ENCODE peak calls at places on chromosomes 2 and 18, in eight cellular contexts. V is activated B cell treated with CpG ODN at 0.5 μM for 24 hours, H is left lung, J is neural progenitor cell, U is pancreas, D is brain microvascular endothelial cell, A is AG04449, X is body of pancreas. W is an unnamed sample.

GRCh38 chr2:145987797-145988196 is 1467.9 kb upstream of the ZEB2 start:
- DNase-seq in V (no peak), H (no peak), J (no peak), U (no peak), D (no peak), A (no peak), X (no peak), W (no peak)

GRCh38 chr2:203025592-203025991 is 10.9 kb downstream of the NBEAL1 start:
- DNase-seq in V (no peak), H (no peak), J (no peak), U (no peak), D (no peak), A (no peak), X (no peak), W (no peak)

GRCh38 chr2:37585295-37585908 is 86.0 kb downstream of the CDC42EP3 start:
- DNase-seq in V (no peak), H (peak), J (no peak), U (peak), D (no peak), A (no peak), X (peak), W (no peak)

GRCh38 chr2:126656311-126657145 is 570 bp downstream of the GYPC start:
- DNase-seq in V (peak), H (no peak), J (peak), U (peak), D (peak), A (no peak), X (peak), W (no peak)

GRCh38 chr2:101699939-101700442 is 2.5 kb downstream of the MAP4K4 start:
- DNase-seq in V (no peak), H (no peak), J (no peak), U (no peak), D (no peak), A (no peak), X (no peak), W (no peak)

GRCh38 chr2:121778736-121779487 is 23.5 kb downstream of the TSN start:
- DNase-seq in V (no peak), H (no peak), J (no peak), U (no peak), D (no peak), A (no peak), X (no peak), W (no peak)

GRCh38 chr2:33411765-33412164 is 64.7 kb upstream of the RASGRP3 start:
- DNase-seq in V (no peak), H (no peak), J (no peak), U (no peak), D (peak), A (peak), X (no peak), W (no peak)

GRCh38 chr2:220215785-220216184 is 588.4 kb downstream of the SLC4A3 start:
- DNase-seq in V (no peak), H (no peak), J (no peak), U (no peak), D (no peak), A (no peak), X (no peak), W (no peak)

GRCh38 chr18:74793746-74794145 is 196.1 kb downstream of the ZNF407 start:
- DNase-seq in V (no peak), H (no peak), J (no peak), U (no peak), D (no peak), A (no peak), X (no peak), W (no peak)

GRCh38 chr2:196113061-196113974 is 44.7 kb upstream of the DNAH7 start:
- DNase-seq in V (no peak), H (no peak), J (peak), U (no peak), D (peak), A (peak), X (no peak), W (no peak)

GRCh38 chr2:238926761-238927611 is 79.1 kb downstream of the TWIST2 start:
- DNase-seq in V (no peak), H (peak), J (no peak), U (no peak), D (no peak), A (no peak), X (peak), W (no peak)

GRCh38 chr2:240505946-240506345 is 51.8 kb downstream of the ANKMY1 start:
- DNase-seq in V (no peak), H (no peak), J (no peak), U (peak), D (no peak), A (no peak), X (no peak), W (no peak)

GRCh38 chr18:75456277-75456676 is 28.8 kb upstream of the SMIM21 start:
- DNase-seq in V (no peak), H (no peak), J (peak), U (no peak), D (no peak), A (no peak), X (no peak), W (no peak)

GRCh38 chr2:204325468-204325867 is 219.8 kb upstream of the PARD3B start:
- DNase-seq in V (no peak), H (peak), J (peak), U (no peak), D (peak), A (peak), X (peak), W (peak)

GRCh38 chr2:2898744-2899143 is 478.9 kb downstream of the EIPR1 start:
- DNase-seq in V (no peak), H (no peak), J (peak), U (no peak), D (no peak), A (no peak), X (no peak), W (no peak)

GRCh38 chr2:129201636-129202035 is 777.8 kb upstream of the RAB6C start:
- DNase-seq in V (no peak), H (no peak), J (no peak), U (no peak), D (no peak), A (no peak), X (no peak), W (no peak)

GRCh38 chr2:236939751-236940229 is 145.9 kb upstream of the COPS8 start:
- DNase-seq in V (no peak), H (no peak), J (no peak), U (no peak), D (no peak), A (no peak), X (no peak), W (no peak)

GRCh38 chr2:127166221-127166860 is 53.8 kb downstream of the CYP27C1 start:
- DNase-seq in V (no peak), H (no peak), J (no peak), U (no peak), D (no peak), A (no peak), X (no peak), W (no peak)

GRCh38 chr2:56542213-56542612 is 358.4 kb downstream of the CCDC85A start:
- DNase-seq in V (no peak), H (no peak), J (no peak), U (no peak), D (no peak), A (no peak), X (no peak), W (no peak)

GRCh38 chr2:121055088-121055487 is 229.9 kb downstream of the TFCP2L1 start:
- DNase-seq in V (no peak), H (no peak), J (no peak), U (no peak), D (no peak), A (no peak), X (no peak), W (no peak)

DNA sequence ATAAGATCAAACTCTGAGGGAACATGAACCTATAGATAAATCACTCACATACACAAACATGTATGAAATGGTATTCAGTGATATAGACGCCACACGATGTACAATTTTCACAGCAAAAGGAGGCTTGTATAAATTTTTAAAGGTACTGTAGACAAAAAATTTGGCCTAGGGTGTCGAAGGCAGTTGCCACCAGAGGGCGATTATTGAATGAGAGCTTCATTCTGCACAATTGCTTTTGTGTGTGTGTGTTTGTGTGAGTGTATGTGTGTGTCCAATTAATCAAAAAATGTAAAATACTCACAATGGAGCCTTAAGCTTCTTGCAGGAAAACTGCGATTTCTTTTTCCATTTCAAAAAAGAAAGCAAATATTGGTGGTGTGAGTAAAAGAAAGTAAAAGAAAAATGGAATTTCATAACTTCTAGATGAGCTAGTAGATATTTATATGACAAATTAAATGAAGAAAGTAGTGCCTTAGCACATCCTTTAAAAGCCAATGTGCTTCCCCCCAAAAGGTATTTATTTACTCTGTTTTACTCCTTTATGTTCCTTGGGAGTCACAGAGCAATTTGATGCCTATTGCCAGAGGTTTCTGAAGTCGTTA is 800.1 kb downstream of the SATB2 start:
- DNase-seq in V (no peak), H (no peak), J (peak), U (no peak), D (peak), A (no peak), X (peak), W (no peak)
- TF ChIP-seq CTCF in V (no peak), H (no peak), J (peak), U (no peak), D (peak), A (peak), X (peak), W (peak)

GRCh38 chr18:51890762-51891161 is 449.2 kb upstream of the DCC start:
- DNase-seq in V (no peak), H (peak), J (no peak), U (no peak), D (no peak), A (peak), X (peak), W (no peak)
- TF ChIP-seq CTCF in V (no peak), H (no peak), J (no peak), U (no peak), D (no peak), A (no peak), X (no peak), W (no peak)

GRCh38 chr2:85598594-85599340 is 3.2 kb downstream of the RNF181 start:
- DNase-seq in V (no peak), H (no peak), J (no peak), U (no peak), D (no peak), A (no peak), X (no peak), W (peak)

GRCh38 chr2:85597241-85597640 is 1.7 kb downstream of the RNF181 start:
- DNase-seq in V (no peak), H (no peak), J (no peak), U (no peak), D (no peak), A (no peak), X (no peak), W (no peak)

GRCh38 chr2:85595378-85596232 is at the start of gene RNF181:
- DNase-seq in V (peak), H (peak), J (peak), U (peak), D (peak), A (peak), X (peak), W (peak)

GRCh38 chr2:85594715-85595377 is 699 bp upstream of the RNF181 start:
- DNase-seq in V (no peak), H (no peak), J (no peak), U (no peak), D (no peak), A (no peak), X (no peak), W (no peak)

DNA sequence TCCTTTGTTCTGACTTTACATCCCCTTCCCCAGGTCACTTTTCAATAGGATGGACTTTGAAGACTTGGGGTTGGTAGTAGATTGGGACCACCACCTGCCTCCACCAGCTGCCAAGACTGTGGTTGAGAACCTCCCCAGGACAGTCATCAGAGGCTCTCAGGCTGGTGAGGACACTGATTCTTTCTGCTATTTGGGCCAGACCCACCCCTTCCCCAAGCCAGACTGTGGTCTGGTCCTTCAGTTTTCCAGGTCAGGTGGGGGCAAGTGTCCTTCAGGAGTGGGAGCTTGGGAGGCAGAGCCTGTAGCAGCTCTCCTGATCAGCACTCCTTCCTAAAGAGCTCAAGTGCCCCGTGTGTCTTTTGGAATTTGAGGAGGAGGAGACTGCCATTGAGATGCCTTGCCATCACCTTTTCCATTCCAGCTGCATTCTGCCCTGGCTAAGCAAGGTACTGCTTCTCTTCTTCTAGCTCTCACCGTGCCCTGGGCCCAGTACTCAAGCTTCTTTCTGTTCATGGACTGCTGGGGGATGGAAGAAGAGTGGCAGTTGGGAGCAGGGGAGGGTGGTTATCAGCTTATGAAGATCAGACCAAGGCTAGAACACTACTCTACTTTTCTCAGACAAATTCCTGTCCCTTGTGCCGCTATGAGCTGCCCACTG is 1.1 kb downstream of the RNF181 start:
- DNase-seq in V (no peak), H (no peak), J (no peak), U (no peak), D (no peak), A (no peak), X (no peak), W (no peak)
- TF ChIP-seq CTCF in V (no peak), H (no peak), J (no peak), U (no peak), D (no peak), A (no peak), X (no peak), W (no peak)

DNA sequence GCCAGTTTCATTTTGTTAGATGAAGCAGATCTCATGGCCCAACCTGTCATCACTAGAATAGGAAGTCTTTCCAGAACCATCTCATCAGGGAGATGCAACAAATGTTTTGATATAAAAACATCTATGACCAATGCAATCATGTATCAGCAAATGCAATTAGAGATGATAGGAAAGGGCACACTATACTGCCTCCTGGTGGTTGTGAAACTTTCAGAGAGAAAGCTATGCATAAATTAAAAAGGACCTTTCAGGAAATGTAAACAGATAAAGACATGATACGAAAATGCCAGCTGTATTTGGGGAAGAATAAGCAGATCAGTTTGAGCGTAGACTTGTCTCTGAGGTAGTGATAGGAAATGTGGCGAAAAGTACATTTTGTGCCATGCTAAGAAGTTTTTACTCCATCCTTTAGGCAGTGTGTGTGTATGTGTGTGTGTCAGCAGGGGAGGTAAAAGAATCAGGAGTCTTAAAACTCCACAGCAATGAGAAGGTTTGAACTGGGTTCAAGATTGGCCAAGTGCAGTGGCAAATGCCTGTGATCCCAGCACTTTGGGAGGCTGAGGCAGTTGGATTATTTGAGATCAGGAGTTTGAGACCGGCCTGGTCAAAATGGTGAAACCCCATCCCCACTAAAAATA is 479.3 kb downstream of the CPS1 start:
- DNase-seq in V (no peak), H (no peak), J (peak), U (no peak), D (peak), A (no peak), X (peak), W (no peak)
- TF ChIP-seq CTCF in V (no peak), H (no peak), J (peak), U (peak), D (peak), A (no peak), X (peak), W (peak)

GRCh38 chr2:232523682-232524597 is 2.0 kb upstream of the CHRND start:
- DNase-seq in V (no peak), H (no peak), J (peak), U (peak), D (no peak), A (no peak), X (peak), W (no peak)
- TF ChIP-seq CTCF in V (no peak), H (no peak), J (peak), U (no peak), D (peak), A (peak), X (no peak), W (peak)